ENCODE peak calls at places on chromosomes 7 and 10, in six cellular contexts. One of them, this sample, is unnamed.

GRCh38 chr7:10475940-10476641 is 497.6 kb upstream of the PHF14 start:
- DNase-seq in activated T-cell treated with anti-CD3 and anti-CD28 coated beads, Interleukin-2, amount 50 U/mL, for 72 hours: no peak
- DNase-seq in HTR-8/SVneo: no peak
- DNase-seq in activated naive CD4-positive, alpha-beta T cell: no peak
- DNase-seq in iris pigment epithelial cell: no peak
- DNase-seq in posterior vena cava: peak
- DNase-seq in this sample: no peak

GRCh38 chr10:117241541-117242462 is 888 bp downstream of the SLC18A2 start:
- DNase-seq in activated T-cell treated with anti-CD3 and anti-CD28 coated beads, Interleukin-2, amount 50 U/mL, for 72 hours: peak
- DNase-seq in activated naive CD4-positive, alpha-beta T cell: no peak
- DNase-seq in HTR-8/SVneo: no peak
- DNase-seq in iris pigment epithelial cell: peak
- DNase-seq in posterior vena cava: no peak
- DNase-seq in this sample: no peak

GRCh38 chr10:72834183-72834825 is 59.2 kb upstream of the OIT3 start:
- DNase-seq in activated T-cell treated with anti-CD3 and anti-CD28 coated beads, Interleukin-2, amount 50 U/mL, for 72 hours: peak
- DNase-seq in activated naive CD4-positive, alpha-beta T cell: no peak
- DNase-seq in iris pigment epithelial cell: peak
- DNase-seq in HTR-8/SVneo: peak
- DNase-seq in posterior vena cava: no peak
- DNase-seq in this sample: peak

GRCh38 chr10:102461187-102462054 is 10.1 kb upstream of the C10orf95 start:
- DNase-seq in iris pigment epithelial cell: peak
- DNase-seq in activated naive CD4-positive, alpha-beta T cell: peak
- DNase-seq in HTR-8/SVneo: peak
- DNase-seq in activated T-cell treated with anti-CD3 and anti-CD28 coated beads, Interleukin-2, amount 50 U/mL, for 72 hours: peak
- DNase-seq in posterior vena cava: peak
- DNase-seq in this sample: peak

GRCh38 chr10:125130260-125130659 is 30.1 kb downstream of the CTBP2 start:
- DNase-seq in posterior vena cava: no peak
- DNase-seq in activated naive CD4-positive, alpha-beta T cell: no peak
- DNase-seq in HTR-8/SVneo: no peak
- DNase-seq in activated T-cell treated with anti-CD3 and anti-CD28 coated beads, Interleukin-2, amount 50 U/mL, for 72 hours: no peak
- DNase-seq in iris pigment epithelial cell: no peak
- DNase-seq in this sample: no peak

GRCh38 chr10:122308487-122309141 is 37.5 kb downstream of the BTBD16 start:
- DNase-seq in iris pigment epithelial cell: no peak
- DNase-seq in posterior vena cava: no peak
- DNase-seq in activated naive CD4-positive, alpha-beta T cell: no peak
- DNase-seq in HTR-8/SVneo: no peak
- DNase-seq in activated T-cell treated with anti-CD3 and anti-CD28 coated beads, Interleukin-2, amount 50 U/mL, for 72 hours: no peak
- DNase-seq in this sample: no peak

GRCh38 chr10:68135362-68135761 is 26.1 kb downstream of the MYPN start:
- DNase-seq in posterior vena cava: no peak
- DNase-seq in iris pigment epithelial cell: peak
- DNase-seq in activated naive CD4-positive, alpha-beta T cell: no peak
- DNase-seq in HTR-8/SVneo: no peak
- DNase-seq in activated T-cell treated with anti-CD3 and anti-CD28 coated beads, Interleukin-2, amount 50 U/mL, for 72 hours: no peak
- DNase-seq in this sample: no peak

GRCh38 chr7:129370812-129371211 is 63.4 kb upstream of the STRIP2 start:
- DNase-seq in activated T-cell treated with anti-CD3 and anti-CD28 coated beads, Interleukin-2, amount 50 U/mL, for 72 hours: no peak
- DNase-seq in HTR-8/SVneo: no peak
- DNase-seq in posterior vena cava: no peak
- DNase-seq in iris pigment epithelial cell: no peak
- DNase-seq in activated naive CD4-positive, alpha-beta T cell: no peak
- DNase-seq in this sample: peak

GRCh38 chr10:45280113-45280512 is 35.3 kb downstream of the OR13A1 start:
- DNase-seq in activated naive CD4-positive, alpha-beta T cell: no peak
- DNase-seq in posterior vena cava: no peak
- DNase-seq in activated T-cell treated with anti-CD3 and anti-CD28 coated beads, Interleukin-2, amount 50 U/mL, for 72 hours: no peak
- DNase-seq in iris pigment epithelial cell: no peak
- DNase-seq in HTR-8/SVneo: no peak
- DNase-seq in this sample: no peak

GRCh38 chr7:37921340-37921805 is 933 bp downstream of the EPDR1 start:
- DNase-seq in HTR-8/SVneo: no peak
- DNase-seq in activated naive CD4-positive, alpha-beta T cell: no peak
- DNase-seq in iris pigment epithelial cell: no peak
- DNase-seq in posterior vena cava: no peak
- DNase-seq in activated T-cell treated with anti-CD3 and anti-CD28 coated beads, Interleukin-2, amount 50 U/mL, for 72 hours: peak
- DNase-seq in this sample: no peak

GRCh38 chr7:45589061-45589460 is 14.9 kb downstream of the ADCY1 start:
- DNase-seq in iris pigment epithelial cell: no peak
- DNase-seq in HTR-8/SVneo: no peak
- DNase-seq in activated T-cell treated with anti-CD3 and anti-CD28 coated beads, Interleukin-2, amount 50 U/mL, for 72 hours: no peak
- DNase-seq in activated naive CD4-positive, alpha-beta T cell: no peak
- DNase-seq in posterior vena cava: peak
- DNase-seq in this sample: no peak

GRCh38 chr10:47371629-47372485 is 12.2 kb downstream of the ZNF488 start:
- DNase-seq in posterior vena cava: peak
- DNase-seq in activated naive CD4-positive, alpha-beta T cell: no peak
- DNase-seq in HTR-8/SVneo: no peak
- DNase-seq in activated T-cell treated with anti-CD3 and anti-CD28 coated beads, Interleukin-2, amount 50 U/mL, for 72 hours: no peak
- DNase-seq in iris pigment epithelial cell: no peak
- DNase-seq in this sample: no peak

GRCh38 chr7:122006687-122007086 is 133.7 kb downstream of the PTPRZ1 start:
- DNase-seq in iris pigment epithelial cell: no peak
- DNase-seq in activated T-cell treated with anti-CD3 and anti-CD28 coated beads, Interleukin-2, amount 50 U/mL, for 72 hours: no peak
- DNase-seq in HTR-8/SVneo: no peak
- DNase-seq in posterior vena cava: no peak
- DNase-seq in activated naive CD4-positive, alpha-beta T cell: no peak
- DNase-seq in this sample: no peak

GRCh38 chr7:78576196-78576595 is 777.6 kb downstream of the PHTF2 start:
- DNase-seq in posterior vena cava: no peak
- DNase-seq in activated naive CD4-positive, alpha-beta T cell: no peak
- DNase-seq in iris pigment epithelial cell: peak
- DNase-seq in activated T-cell treated with anti-CD3 and anti-CD28 coated beads, Interleukin-2, amount 50 U/mL, for 72 hours: no peak
- DNase-seq in HTR-8/SVneo: no peak
- DNase-seq in this sample: no peak

GRCh38 chr7:38323156-38323555 is 49.7 kb upstream of the TARP start:
- DNase-seq in iris pigment epithelial cell: no peak
- DNase-seq in activated T-cell treated with anti-CD3 and anti-CD28 coated beads, Interleukin-2, amount 50 U/mL, for 72 hours: no peak
- DNase-seq in HTR-8/SVneo: no peak
- DNase-seq in posterior vena cava: no peak
- DNase-seq in activated naive CD4-positive, alpha-beta T cell: no peak
- DNase-seq in this sample: no peak

GRCh38 chr7:155543926-155544325 is 2.4 kb downstream of the CNPY1 start:
- DNase-seq in iris pigment epithelial cell: no peak
- DNase-seq in activated naive CD4-positive, alpha-beta T cell: no peak
- DNase-seq in activated T-cell treated with anti-CD3 and anti-CD28 coated beads, Interleukin-2, amount 50 U/mL, for 72 hours: no peak
- DNase-seq in posterior vena cava: peak
- DNase-seq in HTR-8/SVneo: no peak
- DNase-seq in this sample: no peak

GRCh38 chr7:106774768-106775551 is 90.1 kb upstream of the PIK3CG start:
- DNase-seq in activated naive CD4-positive, alpha-beta T cell: no peak
- DNase-seq in iris pigment epithelial cell: peak
- DNase-seq in HTR-8/SVneo: no peak
- DNase-seq in activated T-cell treated with anti-CD3 and anti-CD28 coated beads, Interleukin-2, amount 50 U/mL, for 72 hours: peak
- DNase-seq in posterior vena cava: no peak
- DNase-seq in this sample: no peak

GRCh38 chr7:34107306-34107705 is 202.0 kb downstream of the BMPER start:
- DNase-seq in iris pigment epithelial cell: peak
- DNase-seq in posterior vena cava: no peak
- DNase-seq in activated T-cell treated with anti-CD3 and anti-CD28 coated beads, Interleukin-2, amount 50 U/mL, for 72 hours: no peak
- DNase-seq in HTR-8/SVneo: no peak
- DNase-seq in activated naive CD4-positive, alpha-beta T cell: no peak
- DNase-seq in this sample: no peak

GRCh38 chr7:7921830-7922229 is 46.8 kb upstream of the GLCCI1 start:
- DNase-seq in iris pigment epithelial cell: no peak
- DNase-seq in posterior vena cava: no peak
- DNase-seq in activated T-cell treated with anti-CD3 and anti-CD28 coated beads, Interleukin-2, amount 50 U/mL, for 72 hours: no peak
- DNase-seq in HTR-8/SVneo: no peak
- DNase-seq in activated naive CD4-positive, alpha-beta T cell: no peak
- DNase-seq in this sample: no peak

GRCh38 chr7:7565746-7566650 is 686 bp upstream of the MIOS start:
- DNase-seq in activated naive CD4-positive, alpha-beta T cell: no peak
- DNase-seq in iris pigment epithelial cell: no peak
- DNase-seq in HTR-8/SVneo: no peak
- DNase-seq in posterior vena cava: no peak
- DNase-seq in activated T-cell treated with anti-CD3 and anti-CD28 coated beads, Interleukin-2, amount 50 U/mL, for 72 hours: no peak
- DNase-seq in this sample: no peak

GRCh38 chr10:33248638-33249037 is 85.8 kb downstream of the NRP1 start:
- DNase-seq in activated T-cell treated with anti-CD3 and anti-CD28 coated beads, Interleukin-2, amount 50 U/mL, for 72 hours: peak
- DNase-seq in posterior vena cava: no peak
- DNase-seq in iris pigment epithelial cell: peak
- DNase-seq in activated naive CD4-positive, alpha-beta T cell: no peak
- DNase-seq in HTR-8/SVneo: peak
- DNase-seq in this sample: no peak

GRCh38 chr7:43942997-43943701 is 16.9 kb downstream of the UBE2D4 start:
- DNase-seq in HTR-8/SVneo: no peak
- DNase-seq in posterior vena cava: no peak
- DNase-seq in activated T-cell treated with anti-CD3 and anti-CD28 coated beads, Interleukin-2, amount 50 U/mL, for 72 hours: no peak
- DNase-seq in activated naive CD4-positive, alpha-beta T cell: no peak
- DNase-seq in iris pigment epithelial cell: no peak
- DNase-seq in this sample: no peak

GRCh38 chr7:26073041-26073440 is 79.0 kb upstream of the NFE2L3 start:
- DNase-seq in activated naive CD4-positive, alpha-beta T cell: no peak
- DNase-seq in posterior vena cava: no peak
- DNase-seq in HTR-8/SVneo: no peak
- DNase-seq in activated T-cell treated with anti-CD3 and anti-CD28 coated beads, Interleukin-2, amount 50 U/mL, for 72 hours: no peak
- DNase-seq in iris pigment epithelial cell: no peak
- DNase-seq in this sample: no peak

GRCh38 chr7:28411876-28412662 is at the start of gene CREB5:
- DNase-seq in iris pigment epithelial cell: no peak
- DNase-seq in HTR-8/SVneo: no peak
- DNase-seq in activated T-cell treated with anti-CD3 and anti-CD28 coated beads, Interleukin-2, amount 50 U/mL, for 72 hours: no peak
- DNase-seq in posterior vena cava: no peak
- DNase-seq in activated naive CD4-positive, alpha-beta T cell: no peak
- DNase-seq in this sample: no peak

GRCh38 chr7:149282331-149282655 is 20.3 kb downstream of the ZNF783 start:
- DNase-seq in iris pigment epithelial cell: no peak
- DNase-seq in HTR-8/SVneo: no peak
- DNase-seq in posterior vena cava: no peak
- DNase-seq in activated T-cell treated with anti-CD3 and anti-CD28 coated beads, Interleukin-2, amount 50 U/mL, for 72 hours: no peak
- DNase-seq in activated naive CD4-positive, alpha-beta T cell: no peak
- DNase-seq in this sample: no peak

GRCh38 chr10:61784354-61785131 is 117.0 kb upstream of the ARID5B start:
- DNase-seq in activated naive CD4-positive, alpha-beta T cell: no peak
- DNase-seq in activated T-cell treated with anti-CD3 and anti-CD28 coated beads, Interleukin-2, amount 50 U/mL, for 72 hours: peak
- DNase-seq in posterior vena cava: no peak
- DNase-seq in iris pigment epithelial cell: no peak
- DNase-seq in HTR-8/SVneo: no peak
- DNase-seq in this sample: peak

GRCh38 chr7:117937726-117938483 is 64.7 kb upstream of the CTTNBP2 start:
- DNase-seq in posterior vena cava: no peak
- DNase-seq in activated T-cell treated with anti-CD3 and anti-CD28 coated beads, Interleukin-2, amount 50 U/mL, for 72 hours: no peak
- DNase-seq in HTR-8/SVneo: no peak
- DNase-seq in iris pigment epithelial cell: no peak
- DNase-seq in activated naive CD4-positive, alpha-beta T cell: no peak
- DNase-seq in this sample: no peak

GRCh38 chr10:86392723-86393094 is 26.1 kb upstream of the GRID1 start:
- DNase-seq in activated naive CD4-positive, alpha-beta T cell: no peak
- DNase-seq in activated T-cell treated with anti-CD3 and anti-CD28 coated beads, Interleukin-2, amount 50 U/mL, for 72 hours: no peak
- DNase-seq in iris pigment epithelial cell: no peak
- DNase-seq in HTR-8/SVneo: no peak
- DNase-seq in posterior vena cava: no peak
- DNase-seq in this sample: no peak

GRCh38 chr7:144019457-144019856 is 19.3 kb downstream of the OR6B1 start:
- DNase-seq in HTR-8/SVneo: peak
- DNase-seq in iris pigment epithelial cell: peak
- DNase-seq in activated T-cell treated with anti-CD3 and anti-CD28 coated beads, Interleukin-2, amount 50 U/mL, for 72 hours: no peak
- DNase-seq in activated naive CD4-positive, alpha-beta T cell: no peak
- DNase-seq in posterior vena cava: no peak
- DNase-seq in this sample: no peak

This sample was measured in CD4-positive, CD25-positive, alpha-beta regulatory T cell.